ENCODE peak calls at places on chromosomes 1 and 21, in ten cellular contexts. One of them, this sample, is unnamed.

GRCh38 chr1:248714248-248714647 is 11.7 kb upstream of the OR14I1 start:
- DNase-seq in T-helper 9 cell: no peak
- DNase-seq in ELR: peak
- DNase-seq in T-cell: no peak
- DNase-seq in ovary: no peak
- DNase-seq in GM03348: no peak
- DNase-seq in activated T-cell treated with anti-CD3 and anti-CD28 coated beads, Interleukin-2, amount 50 U/mL, for 72 hours: no peak
- DNase-seq in GF-D8: no peak
- DNase-seq in IMR-90: no peak
- DNase-seq in GM20000: no peak
- DNase-seq in this sample: no peak

GRCh38 chr1:209155556-209155955 is 428.0 kb upstream of the CAMK1G start:
- DNase-seq in T-helper 9 cell: no peak
- DNase-seq in ELR: no peak
- DNase-seq in T-cell: no peak
- DNase-seq in ovary: no peak
- DNase-seq in GM03348: no peak
- DNase-seq in activated T-cell treated with anti-CD3 and anti-CD28 coated beads, Interleukin-2, amount 50 U/mL, for 72 hours: no peak
- DNase-seq in GF-D8: no peak
- DNase-seq in IMR-90: no peak
- DNase-seq in GM20000: no peak
- DNase-seq in this sample: no peak

GRCh38 chr1:161182214-161182613 is 4.9 kb upstream of the B4GALT3 start:
- DNase-seq in T-helper 9 cell: no peak
- DNase-seq in ELR: peak
- DNase-seq in T-cell: peak
- DNase-seq in ovary: no peak
- DNase-seq in GM03348: peak
- DNase-seq in activated T-cell treated with anti-CD3 and anti-CD28 coated beads, Interleukin-2, amount 50 U/mL, for 72 hours: peak
- DNase-seq in GF-D8: no peak
- DNase-seq in IMR-90: peak
- DNase-seq in GM20000: peak
- DNase-seq in this sample: no peak

GRCh38 chr1:85578321-85579295 is 2.0 kb upstream of the CCN1 start:
- DNase-seq in T-helper 9 cell: no peak
- DNase-seq in ELR: peak
- DNase-seq in T-cell: no peak
- DNase-seq in ovary: no peak
- DNase-seq in GM03348: peak
- DNase-seq in activated T-cell treated with anti-CD3 and anti-CD28 coated beads, Interleukin-2, amount 50 U/mL, for 72 hours: no peak
- DNase-seq in GF-D8: no peak
- DNase-seq in IMR-90: peak
- DNase-seq in GM20000: peak
- DNase-seq in this sample: no peak

GRCh38 chr21:36854391-36854790 is 112.1 kb downstream of the HLCS start:
- DNase-seq in T-helper 9 cell: no peak
- DNase-seq in ELR: peak
- DNase-seq in T-cell: no peak
- DNase-seq in ovary: no peak
- DNase-seq in GM03348: peak
- DNase-seq in activated T-cell treated with anti-CD3 and anti-CD28 coated beads, Interleukin-2, amount 50 U/mL, for 72 hours: peak
- DNase-seq in GF-D8: no peak
- DNase-seq in IMR-90: peak
- DNase-seq in GM20000: peak
- DNase-seq in this sample: peak

GRCh38 chr1:18090636-18091035 is 17.0 kb upstream of the IGSF21 start:
- DNase-seq in T-helper 9 cell: no peak
- DNase-seq in ELR: no peak
- DNase-seq in T-cell: no peak
- DNase-seq in ovary: no peak
- DNase-seq in GM03348: no peak
- DNase-seq in activated T-cell treated with anti-CD3 and anti-CD28 coated beads, Interleukin-2, amount 50 U/mL, for 72 hours: no peak
- DNase-seq in GF-D8: no peak
- DNase-seq in IMR-90: no peak
- DNase-seq in GM20000: no peak
- DNase-seq in this sample: no peak

GRCh38 chr1:53115403-53116306 is 26.8 kb downstream of the SLC1A7 start:
- DNase-seq in T-helper 9 cell: no peak
- DNase-seq in ELR: no peak
- DNase-seq in T-cell: no peak
- DNase-seq in ovary: peak
- DNase-seq in GM03348: no peak
- DNase-seq in activated T-cell treated with anti-CD3 and anti-CD28 coated beads, Interleukin-2, amount 50 U/mL, for 72 hours: no peak
- DNase-seq in GF-D8: no peak
- DNase-seq in IMR-90: peak
- DNase-seq in GM20000: no peak
- DNase-seq in this sample: no peak

GRCh38 chr1:183711691-183712401 is 58.7 kb upstream of the APOBEC4 start:
- DNase-seq in T-helper 9 cell: no peak
- DNase-seq in ELR: peak
- DNase-seq in T-cell: no peak
- DNase-seq in ovary: no peak
- DNase-seq in GM03348: peak
- DNase-seq in activated T-cell treated with anti-CD3 and anti-CD28 coated beads, Interleukin-2, amount 50 U/mL, for 72 hours: no peak
- DNase-seq in GF-D8: no peak
- DNase-seq in IMR-90: peak
- DNase-seq in GM20000: no peak
- DNase-seq in this sample: no peak

GRCh38 chr1:53541761-53542550 is 82.8 kb downstream of the DMRTB1 start:
- DNase-seq in T-helper 9 cell: no peak
- DNase-seq in ELR: peak
- DNase-seq in T-cell: no peak
- DNase-seq in ovary: no peak
- DNase-seq in GM03348: peak
- DNase-seq in activated T-cell treated with anti-CD3 and anti-CD28 coated beads, Interleukin-2, amount 50 U/mL, for 72 hours: peak
- DNase-seq in GF-D8: no peak
- DNase-seq in IMR-90: peak
- DNase-seq in GM20000: no peak
- DNase-seq in this sample: peak

This sample was measured in Karpas-422.